ENCODE peak calls at places on chromosome 10, in five cellular contexts. H, E, N, B and R are unnamed samples.

GRCh38 chr10:126945351-126946035 is 40.3 kb downstream of the DOCK1 start:
- DNase-seq in H (no peak), E (no peak), N (no peak), B (no peak), R (no peak)

GRCh38 chr10:1107679-1108078 is 51.5 kb downstream of the WDR37 start:
- DNase-seq in H (no peak), E (no peak), N (no peak), B (no peak), R (no peak)

GRCh38 chr10:56178210-56178609 is 182.8 kb downstream of the ZWINT start:
- DNase-seq in H (no peak), E (no peak), N (no peak), B (no peak), R (peak)

GRCh38 chr10:48428896-48429295 is 122.4 kb downstream of the MAPK8 start:
- DNase-seq in H (no peak), E (no peak), N (no peak), B (no peak), R (no peak)

GRCh38 chr10:119543814-119544642 is 1.5 kb upstream of the RGS10 start:
- DNase-seq in H (no peak), E (no peak), N (no peak), B (peak), R (peak)

GRCh38 chr10:3484306-3485187 is 300.5 kb downstream of the KLF6 start:
- DNase-seq in H (no peak), E (peak), N (no peak), B (no peak), R (no peak)

GRCh38 chr10:74932648-74933047 is 106.2 kb downstream of the KAT6B start:
- DNase-seq in H (no peak), E (no peak), N (no peak), B (no peak), R (no peak)

GRCh38 chr10:66180651-66181318 is 745.1 kb upstream of the LRRTM3 start:
- DNase-seq in H (peak), E (peak), N (peak), B (no peak), R (peak)

GRCh38 chr10:114258274-114258840 is 19.3 kb downstream of the VWA2 start:
- DNase-seq in H (no peak), E (no peak), N (no peak), B (no peak), R (no peak)

GRCh38 chr10:73956476-73957338 is 41.2 kb upstream of the VCL start:
- DNase-seq in H (no peak), E (peak), N (peak), B (no peak), R (peak)

GRCh38 chr10:20737107-20737506 is 160.0 kb downstream of the NEBL start:
- DNase-seq in H (no peak), E (no peak), N (no peak), B (no peak), R (no peak)

GRCh38 chr10:68594405-68594804 is 34.3 kb downstream of the TET1 start:
- DNase-seq in H (no peak), E (no peak), N (peak), B (no peak), R (no peak)

DNA sequence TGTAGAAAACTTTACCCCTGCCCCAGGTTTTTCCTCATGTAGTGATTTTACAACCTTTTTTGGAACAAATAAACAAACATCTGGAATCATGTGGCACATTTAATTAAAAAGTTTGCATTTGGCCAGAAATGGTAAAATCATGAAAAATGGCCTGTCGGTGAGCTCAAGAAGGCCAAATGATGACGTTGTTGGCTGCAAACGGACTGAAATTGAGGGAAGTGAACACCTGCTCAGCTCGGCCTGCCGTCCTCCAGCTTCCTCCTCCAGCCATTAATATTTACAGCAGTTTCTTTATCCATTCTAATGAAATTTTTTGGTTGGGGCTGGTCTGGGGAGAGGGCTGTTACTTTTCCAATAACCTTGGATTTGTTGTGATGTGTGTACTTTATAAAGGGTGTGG is 902.9 kb downstream of the LRMDA start:
- DNase-seq in H (no peak), E (no peak), N (no peak), B (no peak), R (no peak)
- TF ChIP-seq CREB1 in H (no peak), E (no peak), N (no peak), B (no peak), R (no peak)

GRCh38 chr10:6282454-6282958 is 79.8 kb downstream of the PFKFB3 start:
- DNase-seq in H (no peak), E (no peak), N (no peak), B (no peak), R (no peak)
- H3K4me2 ChIP-seq in H (no peak), E (no peak), N (no peak), B (no peak), R (no peak)

DNA sequence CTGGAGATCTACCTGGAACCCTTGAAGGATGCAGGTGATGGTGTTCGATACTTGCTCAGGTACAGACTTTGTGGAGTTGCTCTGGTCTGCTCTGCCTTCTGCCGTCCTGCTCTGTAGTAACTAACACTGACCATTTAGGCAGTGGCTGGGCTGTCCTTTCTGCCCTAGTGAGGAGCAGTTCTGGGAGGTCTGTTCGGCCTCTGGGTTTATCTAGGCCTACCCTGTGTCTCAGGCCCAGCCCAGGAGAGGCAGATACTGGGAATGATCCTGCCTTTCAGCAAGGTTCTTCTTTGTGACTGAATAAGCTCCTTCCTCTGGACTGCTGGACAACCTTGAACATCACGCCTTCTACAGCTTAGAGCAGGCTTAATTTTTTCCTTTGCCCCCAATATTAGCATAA is 1.7 kb downstream of the ZFYVE27 start:
- DNase-seq in H (no peak), E (no peak), N (peak), B (no peak), R (no peak)
- TF ChIP-seq CREB1 in H (no peak), E (no peak), N (no peak), B (no peak), R (no peak)

DNA sequence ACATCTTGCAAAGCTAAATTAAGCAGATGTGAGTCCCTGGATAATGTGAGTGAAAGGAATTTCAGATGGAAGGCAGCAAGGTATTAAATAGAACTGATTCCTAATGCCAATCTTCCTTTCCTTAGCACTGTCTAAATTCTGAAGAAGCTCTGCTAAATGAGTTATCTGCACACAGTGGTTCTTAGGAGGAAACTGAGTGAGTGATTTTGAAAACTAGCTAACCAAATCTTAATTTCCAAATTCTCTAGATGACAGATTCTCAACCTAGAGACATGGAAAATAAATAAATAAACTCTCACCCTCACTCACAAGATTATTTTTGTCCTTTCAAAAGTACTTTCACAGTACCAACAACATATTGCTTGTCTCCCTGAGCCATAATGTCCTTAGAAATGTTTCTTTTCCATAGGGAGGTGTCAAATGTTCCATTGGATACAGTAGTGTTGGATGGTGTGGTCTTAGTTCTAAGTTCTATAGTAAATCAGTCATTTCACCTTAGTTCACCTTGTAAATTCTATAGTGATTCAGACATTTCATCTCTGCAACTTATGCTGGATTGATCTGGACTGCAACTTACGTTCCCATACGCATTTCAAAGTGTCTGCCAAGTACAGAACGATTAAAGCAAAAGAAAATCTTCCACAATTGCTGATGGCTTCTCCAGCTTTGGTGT is 145.3 kb upstream of the FAM171A1 start:
- DNase-seq in H (no peak), E (no peak), N (no peak), B (no peak), R (no peak)
- H3K4me2 ChIP-seq in H (no peak), E (no peak), N (no peak), B (no peak), R (no peak)

GRCh38 chr10:115947104-115947503 is 325.9 kb downstream of the GFRA1 start:
- DNase-seq in H (no peak), E (no peak), N (no peak), B (no peak), R (peak)
- TF ChIP-seq CREB1 in H (no peak), E (no peak), N (no peak), B (no peak), R (no peak)

GRCh38 chr10:88122571-88122970 is 259.1 kb downstream of the PTEN start:
- DNase-seq in H (no peak), E (no peak), N (no peak), B (no peak), R (no peak)

GRCh38 chr10:88120075-88120474 is 256.6 kb downstream of the PTEN start:
- DNase-seq in H (no peak), E (no peak), N (peak), B (no peak), R (no peak)

GRCh38 chr10:88120599-88121333 is 257.3 kb downstream of the PTEN start:
- DNase-seq in H (no peak), E (no peak), N (no peak), B (no peak), R (no peak)

GRCh38 chr10:88118769-88119559 is 255.5 kb downstream of the PTEN start:
- DNase-seq in H (no peak), E (no peak), N (no peak), B (no peak), R (no peak)

DNA sequence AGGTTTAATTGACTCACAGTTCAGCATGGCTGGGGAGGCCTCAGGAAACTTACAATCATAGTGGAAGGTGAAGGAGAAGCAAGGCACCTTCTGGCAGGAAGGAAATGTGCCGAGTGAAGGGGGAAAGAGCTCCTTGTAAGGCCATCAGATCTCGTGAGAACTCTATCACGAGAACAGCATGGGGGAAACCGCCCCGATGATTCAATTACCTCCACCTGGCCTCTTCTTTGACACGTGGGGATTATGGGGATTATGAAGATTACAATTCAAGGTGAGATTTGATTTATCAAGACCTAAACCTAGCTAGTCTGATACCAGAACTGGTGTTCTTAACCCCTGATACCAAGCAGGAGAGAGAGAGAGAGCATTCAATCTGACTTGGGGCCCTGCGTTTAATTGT is 258.7 kb downstream of the PTEN start:
- DNase-seq in H (no peak), E (no peak), N (no peak), B (no peak), R (no peak)
- H3K4me2 ChIP-seq in H (no peak), E (no peak), N (no peak), B (no peak), R (no peak)

GRCh38 chr10:70479161-70479531 is 579 bp downstream of the PALD1 start:
- DNase-seq in H (no peak), E (no peak), N (no peak), B (peak), R (peak)

GRCh38 chr10:70477661-70478162 is 855 bp upstream of the PALD1 start:
- DNase-seq in H (peak), E (no peak), N (peak), B (peak), R (peak)

GRCh38 chr10:70479626-70480253 is 1.2 kb downstream of the PALD1 start:
- DNase-seq in H (no peak), E (no peak), N (no peak), B (peak), R (peak)

GRCh38 chr10:70480254-70480861 is 1.8 kb downstream of the PALD1 start:
- DNase-seq in H (no peak), E (no peak), N (no peak), B (peak), R (no peak)

GRCh38 chr10:70478191-70479160 is at the start of gene PALD1:
- DNase-seq in H (no peak), E (no peak), N (peak), B (peak), R (peak)
- TF ChIP-seq CREB1 in H (no peak), E (no peak), N (no peak), B (no peak), R (no peak)

GRCh38 chr10:14742382-14742781 is 32.3 kb downstream of the FAM107B start:
- DNase-seq in H (no peak), E (no peak), N (no peak), B (no peak), R (no peak)
- H3K4me2 ChIP-seq in H (no peak), E (peak), N (no peak), B (no peak), R (no peak)

DNA sequence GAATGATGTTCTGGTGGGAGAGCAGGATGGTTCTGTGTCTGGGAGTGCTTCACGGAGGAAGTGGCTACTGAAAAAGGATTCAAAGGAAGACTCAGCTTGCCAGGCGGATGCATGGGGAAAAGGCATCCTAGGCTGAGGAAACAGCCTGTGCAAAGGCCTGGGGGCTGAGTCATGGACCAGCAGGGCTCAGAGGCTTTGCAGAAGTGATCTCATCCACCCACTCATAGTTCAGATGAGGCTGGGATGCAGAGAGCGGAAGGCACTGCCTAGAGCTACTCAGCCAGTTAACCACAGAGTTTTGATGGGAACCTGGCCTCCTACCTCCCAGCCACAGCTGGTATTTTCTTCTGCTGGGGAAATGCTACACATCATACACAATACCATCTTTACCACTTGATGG is 15.8 kb upstream of the ADAMTS14 start:
- DNase-seq in H (no peak), E (peak), N (peak), B (no peak), R (no peak)
- TF ChIP-seq CREB1 in H (no peak), E (peak), N (no peak), B (no peak), R (no peak)